ENCODE peak calls at places on chromosomes 13 and 19, in four cellular contexts. A is activated CD4-positive, alpha-beta T cell treated with anti-CD3 and anti-CD28 coated beads, Interleukin-2, amount 10 ng/mL, durations not matched to agents 7 days and 5 days; C is left colon; Y is iris pigment epithelial cell. X is an unnamed sample.

GRCh38 chr19:55640577-55641375 is at the start of gene ZNF580:
- DNase-seq in A (peak), C (no peak), Y (peak), X (peak)

GRCh38 chr13:86900906-86901305 is 770.3 kb upstream of the SLITRK5 start:
- DNase-seq in A (no peak), C (no peak), Y (no peak), X (no peak)

GRCh38 chr13:99408703-99409000 is 92.6 kb upstream of the TM9SF2 start:
- DNase-seq in A (no peak), C (no peak), Y (no peak), X (no peak)

GRCh38 chr19:10820173-10820572 is 15.8 kb downstream of the TMED1 start:
- DNase-seq in A (no peak), C (no peak), Y (no peak), X (no peak)

GRCh38 chr13:95541308-95541707 is 11.2 kb upstream of the CLDN10 start:
- DNase-seq in A (no peak), C (no peak), Y (no peak), X (no peak)

GRCh38 chr13:36918246-36919060 is 1.6 kb downstream of the SMAD9 start:
- DNase-seq in A (no peak), C (no peak), Y (peak), X (peak)

GRCh38 chr13:44212633-44213387 is 160.8 kb upstream of the SERP2 start:
- DNase-seq in A (no peak), C (no peak), Y (peak), X (no peak)

GRCh38 chr19:36183455-36183741 is 31.1 kb downstream of the ZNF565 start:
- DNase-seq in A (no peak), C (no peak), Y (no peak), X (no peak)

GRCh38 chr13:92187378-92187989 is 789.1 kb downstream of the GPC5 start:
- DNase-seq in A (peak), C (no peak), Y (peak), X (peak)

GRCh38 chr13:33180009-33180804 is 105.3 kb downstream of the STARD13 start:
- DNase-seq in A (no peak), C (no peak), Y (no peak), X (peak)

GRCh38 chr13:40777166-40777956 is 6.4 kb upstream of the MRPS31 start:
- DNase-seq in A (peak), C (no peak), Y (peak), X (peak)

GRCh38 chr19:5131866-5132561 is 163.1 kb downstream of the KDM4B start:
- DNase-seq in A (no peak), C (no peak), Y (no peak), X (no peak)

GRCh38 chr19:10544242-10544752 is 593 bp downstream of the ATG4D start:
- DNase-seq in A (peak), C (peak), Y (no peak), X (no peak)

GRCh38 chr13:30792257-30793000 is 57.1 kb downstream of the ALOX5AP start:
- DNase-seq in A (no peak), C (peak), Y (peak), X (no peak)

GRCh38 chr13:64591981-64592380 is 2638.2 kb downstream of the PCDH9 start:
- DNase-seq in A (no peak), C (no peak), Y (peak), X (no peak)

GRCh38 chr19:29841209-29841558 is 29.4 kb downstream of the CCNE1 start:
- DNase-seq in A (no peak), C (no peak), Y (no peak), X (no peak)

GRCh38 chr19:13838071-13838942 is 38.6 kb upstream of the NANOS3 start:
- DNase-seq in A (no peak), C (no peak), Y (no peak), X (no peak)

GRCh38 chr13:94192576-94192975 is 286.9 kb downstream of the DCT start:
- DNase-seq in A (no peak), C (no peak), Y (peak), X (peak)

GRCh38 chr19:55695511-55696290 is 20.7 kb downstream of the EPN1 start:
- DNase-seq in A (no peak), C (peak), Y (no peak), X (no peak)